ENCODE peak calls at places on chromosomes 12 and 14, in five cellular contexts. One of them, this sample, is unnamed.
A peak's percentile ranks its signal among the peaks of the same experiment; 100 is the strongest.

GRCh38 chr12:53748072-53748840 is 3.5 kb downstream of the CISTR start:
- DNase-seq in H9: no peak
- DNase-seq in upper lobe of right lung: no peak
- DNase-seq in heart right ventricle: no peak
- DNase-seq in lung: no peak
- DNase-seq in this sample: no peak

GRCh38 chr12:129772463-129773169 is 131.2 kb downstream of the TMEM132D start:
- DNase-seq in H9: peak; percentile 70
- DNase-seq in upper lobe of right lung: no peak
- DNase-seq in heart right ventricle: no peak
- DNase-seq in lung: no peak
- DNase-seq in this sample: no peak

GRCh38 chr14:43105305-43105704 is 1401.8 kb downstream of the FSCB start:
- DNase-seq in H9: no peak
- DNase-seq in upper lobe of right lung: no peak
- DNase-seq in heart right ventricle: no peak
- DNase-seq in lung: no peak
- DNase-seq in this sample: no peak

GRCh38 chr12:1629338-1630080 is 478 bp downstream of the WNT5B start:
- DNase-seq in H9: peak; percentile 85
- DNase-seq in upper lobe of right lung: no peak
- DNase-seq in heart right ventricle: no peak
- DNase-seq in lung: no peak
- DNase-seq in this sample: no peak

GRCh38 chr14:96039633-96040311 is 610 bp downstream of the C14orf132 start:
- DNase-seq in H9: peak; percentile 61
- DNase-seq in upper lobe of right lung: peak; percentile 73
- DNase-seq in heart right ventricle: peak; percentile 21
- DNase-seq in lung: no peak
- DNase-seq in this sample: no peak

GRCh38 chr12:20142295-20142694 is 226.0 kb upstream of the PDE3A start:
- DNase-seq in H9: no peak
- DNase-seq in upper lobe of right lung: no peak
- DNase-seq in heart right ventricle: no peak
- DNase-seq in lung: no peak
- DNase-seq in this sample: no peak

GRCh38 chr14:51595831-51596472 is 55.8 kb upstream of the FRMD6 start:
- DNase-seq in H9: no peak
- DNase-seq in upper lobe of right lung: no peak
- DNase-seq in heart right ventricle: no peak
- DNase-seq in lung: no peak
- DNase-seq in this sample: no peak

GRCh38 chr12:47025349-47025748 is 54.1 kb upstream of the PCED1B start:
- DNase-seq in H9: no peak
- DNase-seq in upper lobe of right lung: no peak
- DNase-seq in heart right ventricle: no peak
- DNase-seq in lung: no peak
- DNase-seq in this sample: no peak

GRCh38 chr12:10501031-10501430 is 4.7 kb upstream of the EIF2S3B start:
- DNase-seq in H9: no peak
- DNase-seq in upper lobe of right lung: no peak
- DNase-seq in heart right ventricle: no peak
- DNase-seq in lung: no peak
- DNase-seq in this sample: no peak

GRCh38 chr14:71467419-71467818 is 464.8 kb upstream of the RGS6 start:
- DNase-seq in H9: no peak
- DNase-seq in upper lobe of right lung: no peak
- DNase-seq in heart right ventricle: no peak
- DNase-seq in lung: no peak
- DNase-seq in this sample: no peak

GRCh38 chr14:68178282-68178681 is 358.7 kb downstream of the RAD51B start:
- DNase-seq in H9: no peak
- DNase-seq in upper lobe of right lung: no peak
- DNase-seq in heart right ventricle: no peak
- DNase-seq in lung: no peak
- DNase-seq in this sample: no peak

GRCh38 chr12:115983226-115983798 is 294.2 kb downstream of the MED13L start:
- DNase-seq in H9: peak; percentile 76
- DNase-seq in upper lobe of right lung: no peak
- DNase-seq in heart right ventricle: no peak
- DNase-seq in lung: no peak
- DNase-seq in this sample: no peak

GRCh38 chr12:14283489-14284144 is 81.9 kb upstream of the ATF7IP start:
- DNase-seq in H9: no peak
- DNase-seq in upper lobe of right lung: no peak
- DNase-seq in heart right ventricle: no peak
- DNase-seq in lung: no peak
- DNase-seq in this sample: no peak

GRCh38 chr14:39138450-39138849 is 24.3 kb downstream of the GEMIN2 start:
- DNase-seq in H9: no peak
- DNase-seq in upper lobe of right lung: no peak
- DNase-seq in heart right ventricle: no peak
- DNase-seq in lung: no peak
- DNase-seq in this sample: no peak

GRCh38 chr14:90830931-90831701 is 14.9 kb upstream of the TTC7B start:
- DNase-seq in H9: no peak
- DNase-seq in upper lobe of right lung: peak; percentile 60
- DNase-seq in heart right ventricle: no peak
- DNase-seq in lung: no peak
- DNase-seq in this sample: no peak

GRCh38 chr14:87573581-87573980 is 419.4 kb downstream of the GALC start:
- DNase-seq in H9: no peak
- DNase-seq in upper lobe of right lung: no peak
- DNase-seq in heart right ventricle: no peak
- DNase-seq in lung: no peak
- DNase-seq in this sample: no peak

GRCh38 chr12:122841544-122842321 is 6.5 kb downstream of the HIP1R start:
- DNase-seq in H9: peak; percentile 51
- DNase-seq in upper lobe of right lung: no peak
- DNase-seq in heart right ventricle: no peak
- DNase-seq in lung: no peak
- DNase-seq in this sample: no peak

GRCh38 chr14:74952697-74953484 is 2.5 kb downstream of the PGF start:
- DNase-seq in H9: no peak
- DNase-seq in upper lobe of right lung: no peak
- DNase-seq in heart right ventricle: no peak
- DNase-seq in lung: no peak
- DNase-seq in this sample: no peak

GRCh38 chr12:56749364-56749763 is 2.8 kb downstream of the PRIM1 start:
- DNase-seq in H9: no peak
- DNase-seq in upper lobe of right lung: no peak
- DNase-seq in heart right ventricle: no peak
- DNase-seq in lung: no peak
- DNase-seq in this sample: no peak

GRCh38 chr14:77582511-77582910 is 33.9 kb downstream of the SPTLC2 start:
- DNase-seq in H9: no peak
- DNase-seq in upper lobe of right lung: no peak
- DNase-seq in heart right ventricle: no peak
- DNase-seq in lung: no peak
- DNase-seq in this sample: no peak

GRCh38 chr14:77589099-77589498 is 27.3 kb downstream of the SPTLC2 start:
- DNase-seq in H9: no peak
- DNase-seq in upper lobe of right lung: no peak
- DNase-seq in heart right ventricle: no peak
- DNase-seq in lung: no peak
- DNase-seq in this sample: no peak

GRCh38 chr14:77580964-77581505 is 35.4 kb downstream of the SPTLC2 start:
- DNase-seq in H9: no peak
- DNase-seq in upper lobe of right lung: no peak
- DNase-seq in heart right ventricle: no peak
- DNase-seq in lung: no peak
- DNase-seq in this sample: no peak

GRCh38 chr14:77583657-77584056 is 32.8 kb downstream of the SPTLC2 start:
- DNase-seq in H9: no peak
- DNase-seq in upper lobe of right lung: no peak
- DNase-seq in heart right ventricle: no peak
- DNase-seq in lung: no peak
- DNase-seq in this sample: no peak

DNA sequence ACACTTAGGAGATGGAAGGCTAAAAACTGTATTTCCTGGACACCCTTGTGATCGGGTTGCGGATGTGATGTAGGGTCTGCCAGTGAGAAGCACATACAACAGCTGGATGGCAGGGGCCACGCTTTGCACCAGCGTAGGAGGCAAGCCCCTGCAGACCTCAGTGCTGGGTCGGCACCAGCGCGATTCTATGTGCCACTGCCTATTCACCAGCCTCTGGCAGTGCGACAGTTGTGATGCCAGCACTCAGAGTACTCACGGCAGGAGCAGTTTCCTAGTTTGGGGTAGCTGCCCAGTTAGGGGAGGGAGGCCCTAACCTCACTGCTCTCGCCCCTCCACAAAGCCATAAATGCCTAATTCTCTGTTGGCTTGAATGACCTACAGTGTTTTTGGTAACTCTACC is 31.6 kb downstream of the SPTLC2 start:
- DNase-seq in H9: no peak
- DNase-seq in upper lobe of right lung: no peak
- DNase-seq in heart right ventricle: no peak
- DNase-seq in lung: no peak
- DNase-seq in this sample: no peak
- H3K27ac ChIP-seq in H9: no peak overlapping the region
- H3K27ac ChIP-seq in upper lobe of right lung: no peak overlapping the region
- H3K27ac ChIP-seq in heart right ventricle: no peak overlapping the region
- H3K27ac ChIP-seq in lung: no peak overlapping the region
- H3K27ac ChIP-seq in this sample: no peak overlapping the region

GRCh38 chr12:168763-169525 is 45.0 kb downstream of the SLC6A12 start:
- DNase-seq in H9: no peak
- DNase-seq in upper lobe of right lung: no peak
- DNase-seq in heart right ventricle: no peak
- DNase-seq in lung: no peak
- DNase-seq in this sample: no peak
- TF ChIP-seq CTCF in H9: no peak
- TF ChIP-seq CTCF in upper lobe of right lung: no peak
- TF ChIP-seq CTCF in heart right ventricle: no peak
- TF ChIP-seq CTCF in lung: no peak
- TF ChIP-seq CTCF in this sample: no peak

DNA sequence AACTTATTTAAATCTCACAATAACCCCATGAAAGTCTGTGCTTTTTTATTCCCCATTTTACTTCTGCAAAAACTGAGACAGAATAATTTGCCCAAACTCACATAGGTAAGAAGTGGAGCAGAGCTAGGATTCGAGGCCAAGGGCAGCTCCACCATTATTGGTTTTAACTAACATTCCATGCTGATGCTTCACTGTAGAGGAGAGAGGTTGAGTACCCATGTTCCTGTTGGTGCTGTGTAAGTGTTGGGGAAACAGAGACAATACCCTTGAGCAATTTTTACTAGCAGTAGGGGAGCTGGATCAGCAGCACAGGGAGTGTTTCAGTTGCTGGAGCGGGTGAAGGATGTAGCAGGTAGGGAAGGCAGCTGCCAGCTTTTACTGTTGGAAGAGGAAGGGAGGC is 21.1 kb downstream of the RASSF8 start:
- DNase-seq in H9: no peak
- DNase-seq in upper lobe of right lung: no peak
- DNase-seq in heart right ventricle: no peak
- DNase-seq in lung: no peak
- DNase-seq in this sample: no peak
- H3K27ac ChIP-seq in H9: no peak overlapping the region
- H3K27ac ChIP-seq in upper lobe of right lung: no peak overlapping the region
- H3K27ac ChIP-seq in heart right ventricle: no peak overlapping the region
- H3K27ac ChIP-seq in lung: no peak overlapping the region
- H3K27ac ChIP-seq in this sample: no peak overlapping the region

DNA sequence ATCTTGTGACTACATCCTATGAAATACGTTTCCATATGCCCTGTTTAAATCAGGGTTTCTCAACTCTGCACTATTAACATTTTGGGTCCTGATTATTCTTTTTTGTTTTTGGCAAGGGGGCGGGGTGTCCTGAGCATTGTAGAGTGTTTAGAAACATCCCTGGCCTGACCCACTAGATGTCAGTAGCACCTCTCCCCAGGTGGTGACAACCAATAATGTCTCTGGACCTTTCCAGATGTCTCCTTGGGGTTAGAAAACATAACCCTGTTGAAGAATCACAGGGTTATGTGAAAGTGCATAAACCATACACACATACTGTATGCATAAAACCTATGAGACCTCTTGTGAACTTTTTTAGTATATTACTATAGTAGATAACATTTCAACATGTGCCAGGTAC is 1.4 kb downstream of the ACAD10 start:
- DNase-seq in H9: no peak
- DNase-seq in upper lobe of right lung: no peak
- DNase-seq in heart right ventricle: no peak
- DNase-seq in lung: no peak
- DNase-seq in this sample: no peak
- TF ChIP-seq CTCF in H9: no peak
- TF ChIP-seq CTCF in upper lobe of right lung: no peak
- TF ChIP-seq CTCF in heart right ventricle: no peak
- TF ChIP-seq CTCF in lung: no peak
- TF ChIP-seq CTCF in this sample: no peak